ENCODE peak calls at places on chromosomes 11 and 22, in ten cellular contexts. L, M, H, A, O, Y, Z, R, N and E are unnamed samples.

GRCh38 chr22:30821863-30822215 is 127.2 kb downstream of the OSBP2 start:
- DNase-seq in M (no peak), Z (no peak), H (no peak), A (no peak), Y (no peak), N (no peak), O (no peak), R (peak; percentile 65), L (no peak), E (no peak)

GRCh38 chr11:116044946-116045345 is 540.7 kb upstream of the CADM1 start:
- DNase-seq in Z (no peak), A (no peak), R (no peak), H (no peak), Y (no peak), M (no peak), N (no peak), L (no peak), O (no peak), E (no peak)

GRCh38 chr22:37043828-37044538 is 7.6 kb upstream of the KCTD17 start:
- DNase-seq in R (peak; percentile 70), N (no peak), M (peak; percentile 86), Y (peak; percentile 89), L (no peak), Z (no peak), A (no peak), H (peak; percentile 81), O (no peak), E (no peak)

GRCh38 chr11:30128269-30128932 is 102.4 kb upstream of the FSHB start:
- DNase-seq in N (no peak), O (no peak), A (no peak), Z (no peak), M (peak; percentile 22), Y (no peak), L (no peak), R (peak; percentile 20), H (peak; percentile 9), E (no peak)

GRCh38 chr11:26231252-26231661 is 100.7 kb upstream of the ANO3 start:
- DNase-seq in R (no peak), A (no peak), L (no peak), N (no peak), M (no peak), H (no peak), Y (no peak), Z (no peak), O (no peak), E (no peak)

GRCh38 chr22:32625985-32626384 is 151.4 kb downstream of the FBXO7 start:
- DNase-seq in R (no peak), Z (no peak), H (no peak), A (no peak), N (no peak), O (no peak), L (no peak), M (no peak), Y (no peak), E (no peak)

GRCh38 chr22:23315341-23315917 is 135.1 kb downstream of the BCR start:
- DNase-seq in O (peak; percentile 86), R (peak; percentile 79), Y (peak; percentile 78), H (peak; percentile 81), Z (peak; percentile 87), L (peak; percentile 87), M (peak; percentile 13), A (peak; percentile 81), N (peak; percentile 90), E (peak; percentile 56)

GRCh38 chr11:12160680-12161079 is 50.3 kb downstream of the MICAL2 start:
- DNase-seq in R (no peak), O (no peak), Z (no peak), L (no peak), Y (no peak), M (no peak), A (no peak), H (no peak), N (no peak), E (no peak)

GRCh38 chr11:57426754-57427691 is at the start of gene SLC43A3:
- DNase-seq in M (no peak), H (peak; percentile 83), O (peak; percentile 83), Z (peak; percentile 83), Y (peak; percentile 66), N (peak; percentile 94), L (peak; percentile 89), R (peak; percentile 80), A (peak; percentile 86), E (peak; percentile 63)

GRCh38 chr22:46593211-46593676 is 26.9 kb upstream of the GRAMD4 start:
- DNase-seq in L (peak; percentile 71), M (no peak), O (no peak), A (no peak), Z (no peak), R (no peak), Y (peak; percentile 55), N (no peak), H (no peak), E (no peak)

GRCh38 chr11:119906376-119906775 is 177.4 kb upstream of the NECTIN1 start:
- DNase-seq in M (no peak), Y (no peak), O (no peak), Z (no peak), R (no peak), A (no peak), N (no peak), L (no peak), H (no peak), E (no peak)

GRCh38 chr22:29660021-29660420 is 56.6 kb downstream of the NF2 start:
- DNase-seq in Z (no peak), N (no peak), H (no peak), M (no peak), O (no peak), R (no peak), A (no peak), Y (no peak), L (no peak), E (no peak)

GRCh38 chr11:2517016-2517385 is 72.2 kb downstream of the KCNQ1 start:
- DNase-seq in A (peak; percentile 49), R (peak; percentile 22), M (no peak), Z (no peak), H (no peak), N (no peak), O (no peak), L (peak; percentile 57), Y (peak; percentile 4), E (no peak)

GRCh38 chr11:64868904-64869570 is 9.4 kb downstream of the EHD1 start:
- DNase-seq in N (no peak), Z (no peak), A (no peak), M (peak; percentile 72), R (no peak), O (peak; percentile 51), H (no peak), Y (no peak), L (no peak), E (no peak)
- TF ChIP-seq CTCF in N (no peak), Z (no peak), A (no peak), M (no peak), R (no peak), O (no peak), H (no peak), Y (no peak), L (no peak), E (no peak)

GRCh38 chr11:117070016-117070415 is 28.2 kb downstream of the SIK3 start:
- DNase-seq in H (no peak), M (no peak), O (no peak), L (no peak), N (no peak), Y (no peak), R (no peak), Z (no peak), A (no peak), E (no peak)
- TF ChIP-seq EP300 in H (no peak), M (no peak), O (no peak), L (no peak), N (no peak), Y (no peak), R (no peak), Z (no peak), A (no peak), E (no peak)

DNA sequence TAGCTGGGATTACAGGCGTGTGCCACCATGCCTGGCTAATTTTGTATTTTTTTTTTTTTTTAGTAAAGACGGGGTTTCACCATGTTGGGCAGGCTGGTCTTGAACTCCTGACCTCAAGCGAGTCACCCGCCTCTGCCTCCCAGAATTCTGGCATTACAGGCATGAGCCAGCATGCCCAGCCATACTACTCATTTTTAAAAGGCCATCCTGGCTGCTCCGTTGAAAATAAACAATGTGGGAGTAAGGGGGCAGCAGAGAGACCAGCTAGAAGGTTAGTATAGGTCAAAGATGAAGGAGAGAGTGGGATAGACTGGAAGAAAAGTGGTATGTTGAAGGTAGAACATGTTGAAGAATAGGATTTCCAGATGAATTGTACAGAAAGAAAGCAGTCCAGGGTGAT is 17.6 kb upstream of the LIN7C start:
- DNase-seq in R (peak; percentile 6), Y (no peak), N (no peak), H (peak; percentile 21), M (no peak), L (no peak), O (no peak), Z (peak; percentile 48), A (no peak), E (no peak)
- TF ChIP-seq CTCF in R (peak; percentile 51), Y (no peak), N (no peak), H (peak; percentile 34), M (no peak), L (no peak), O (no peak), Z (peak; percentile 71), A (no peak), E (no peak)

GRCh38 chr11:63612181-63612580 is 2.1 kb downstream of the PLAAT3 start:
- DNase-seq in H (no peak), Z (no peak), O (no peak), L (no peak), M (no peak), N (no peak), Y (no peak), R (no peak), A (no peak), E (no peak)

GRCh38 chr11:63610604-63611394 is 3.4 kb downstream of the PLAAT3 start:
- DNase-seq in A (peak; percentile 28), H (no peak), N (no peak), Z (peak; percentile 57), M (no peak), Y (no peak), O (no peak), L (peak; percentile 47), R (no peak), E (no peak)

GRCh38 chr11:63614136-63614664 is at the start of gene PLAAT3:
- DNase-seq in N (no peak), M (peak; percentile 54), R (peak; percentile 87), Z (peak; percentile 89), O (peak; percentile 78), Y (peak; percentile 78), A (peak; percentile 81), H (peak; percentile 87), L (peak; percentile 87), E (peak; percentile 64)

GRCh38 chr11:63611395-63611747 is 2.9 kb downstream of the PLAAT3 start:
- DNase-seq in Y (no peak), M (no peak), A (no peak), O (no peak), N (no peak), H (no peak), R (no peak), Z (no peak), L (no peak), E (no peak)

DNA sequence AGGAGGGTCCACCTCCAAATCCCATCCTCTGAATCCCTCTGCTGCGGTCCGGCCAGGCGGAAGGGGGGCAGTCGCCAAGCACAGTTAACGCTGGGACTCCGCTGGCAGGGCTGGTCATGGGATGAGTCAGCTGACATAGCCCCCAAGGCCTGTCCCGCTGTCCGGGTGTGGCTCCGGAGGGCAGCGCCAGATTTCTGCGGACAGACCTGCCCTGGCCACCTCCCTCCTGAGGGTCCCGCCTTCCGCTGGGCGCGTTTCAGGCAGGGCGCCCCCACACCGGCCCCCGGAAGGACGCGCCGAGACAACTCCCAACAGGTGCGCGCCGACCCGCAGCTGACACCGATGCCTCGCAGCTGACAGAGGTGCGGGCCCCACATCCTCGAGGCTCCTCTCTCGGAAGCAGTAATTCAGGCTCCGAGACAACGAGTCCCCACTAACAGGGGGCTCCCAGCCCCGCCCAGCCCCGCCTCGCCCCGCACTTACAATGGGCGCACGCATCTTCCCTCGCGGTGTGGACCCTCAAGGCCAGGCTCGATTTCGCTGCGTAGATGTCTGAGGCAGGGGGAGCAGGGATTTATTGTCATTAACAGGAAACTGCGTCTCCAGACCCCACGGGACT is 607 bp downstream of the PLAAT3 start:
- DNase-seq in Z (no peak), O (peak; percentile 72), L (peak; percentile 84), Y (peak; percentile 38), R (peak; percentile 74), A (peak; percentile 76), M (peak; percentile 36), N (no peak), H (no peak), E (peak; percentile 40)
- TF ChIP-seq EP300 in Z (no peak), O (no peak), L (no peak), Y (no peak), R (no peak), A (no peak), M (no peak), N (no peak), H (no peak), E (no peak)